ENCODE peak calls at places on chromosomes 1 and 21, in four cellular contexts. Z is cardiac fibroblast, G is mammary epithelial cell, F is thoracic aorta. A is an unnamed sample.

GRCh38 chr21:34908424-34909055 is 140.6 kb downstream of the RUNX1 start:
- DNase-seq in F (no peak), Z (peak), G (no peak), A (no peak)

GRCh38 chr1:53175302-53175913 is 21.2 kb upstream of the CPT2 start:
- DNase-seq in Z (peak), F (no peak), G (no peak), A (no peak)

GRCh38 chr1:161985301-161985825 is 38.3 kb downstream of the OLFML2B start:
- DNase-seq in F (no peak), Z (no peak), G (no peak), A (no peak)

GRCh38 chr1:21880619-21880970 is 56.5 kb downstream of the HSPG2 start:
- DNase-seq in Z (no peak), G (no peak), F (no peak), A (no peak)

GRCh38 chr1:162213281-162213909 is 143.9 kb downstream of the NOS1AP start:
- DNase-seq in G (peak), Z (no peak), F (peak), A (no peak)

GRCh38 chr1:176073524-176074157 is 133.4 kb downstream of the COP1 start:
- DNase-seq in F (peak), Z (peak), G (peak), A (peak)

GRCh38 chr1:44507490-44508396 is 102.7 kb downstream of the RNF220 start:
- DNase-seq in Z (no peak), F (no peak), G (no peak), A (no peak)

GRCh38 chr1:11985851-11986250 is 5.6 kb downstream of the MFN2 start:
- DNase-seq in F (no peak), Z (peak), G (no peak), A (no peak)

GRCh38 chr1:208524920-208525319 is 280.7 kb upstream of the PLXNA2 start:
- DNase-seq in F (no peak), G (no peak), Z (no peak), A (no peak)

GRCh38 chr1:220874201-220874655 is 5.0 kb upstream of the HLX start:
- DNase-seq in Z (peak), G (no peak), F (no peak), A (no peak)

GRCh38 chr21:31557956-31558838 is 101.3 kb upstream of the SOD1 start:
- DNase-seq in Z (no peak), F (no peak), G (peak), A (no peak)

DNA sequence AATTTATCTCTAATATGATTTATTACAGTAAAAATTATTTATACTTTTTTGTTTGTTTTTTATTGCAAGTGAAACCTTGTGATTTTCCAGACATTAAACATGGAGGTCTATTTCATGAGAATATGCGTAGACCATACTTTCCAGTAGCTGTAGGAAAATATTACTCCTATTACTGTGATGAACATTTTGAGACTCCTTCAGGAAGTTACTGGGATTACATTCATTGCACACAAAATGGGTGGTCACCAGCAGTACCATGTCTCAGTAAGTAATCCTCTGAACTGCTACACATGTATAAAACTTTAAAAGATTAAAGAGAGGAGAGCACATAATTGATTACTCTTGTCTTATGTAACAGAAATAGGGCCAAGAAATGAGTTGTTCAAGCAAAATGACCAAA is 4.5 kb downstream of the CFHR3 start:
- DNase-seq in Z (no peak), G (no peak), F (no peak), A (no peak)
- TF ChIP-seq CTCF in Z (no peak), G (no peak), F (no peak), A (no peak)

GRCh38 chr1:155913969-155914757 is 3.0 kb upstream of the RIT1 start:
- DNase-seq in F (no peak), Z (no peak), G (no peak), A (peak)

GRCh38 chr1:155912056-155912536 is 947 bp upstream of the RIT1 start:
- DNase-seq in F (no peak), G (peak), Z (no peak), A (no peak)

GRCh38 chr1:155911156-155912055 is at the start of gene RIT1:
- DNase-seq in Z (peak), F (peak), G (peak), A (no peak)

GRCh38 chr1:155910621-155911121 is 478 bp downstream of the RIT1 start:
- DNase-seq in F (no peak), G (peak), Z (peak), A (no peak)

GRCh38 chr1:155909894-155910293 is 1.3 kb downstream of the RIT1 start:
- DNase-seq in F (no peak), G (peak), Z (peak), A (no peak)
- H3K4me3 ChIP-seq in F (peak), G (peak), Z (no peak), A (peak)

GRCh38 chr21:28235169-28235892 is 757.3 kb downstream of the LTN1 start:
- DNase-seq in F (no peak), G (no peak), Z (no peak), A (no peak)
- TF ChIP-seq CTCF in F (no peak), G (no peak), Z (peak), A (peak)

GRCh38 chr1:33341190-33341589 is 20.3 kb upstream of the A3GALT2 start:
- DNase-seq in Z (no peak), G (no peak), F (no peak), A (no peak)

GRCh38 chr1:33336580-33336979 is 15.7 kb upstream of the A3GALT2 start:
- DNase-seq in G (no peak), F (no peak), Z (no peak), A (no peak)

GRCh38 chr1:33337994-33338494 is 17.1 kb upstream of the A3GALT2 start:
- DNase-seq in G (no peak), Z (peak), F (no peak), A (no peak)

GRCh38 chr1:33339413-33339812 is 18.5 kb upstream of the A3GALT2 start:
- DNase-seq in F (no peak), G (no peak), Z (peak), A (no peak)

GRCh38 chr1:33338495-33339211 is 17.8 kb upstream of the A3GALT2 start:
- DNase-seq in F (no peak), G (peak), Z (peak), A (peak)
- H3K4me3 ChIP-seq in F (peak), G (no peak), Z (no peak), A (peak)

GRCh38 chr1:8886589-8886988 is 8.1 kb upstream of the ENO1 start:
- DNase-seq in G (no peak), F (no peak), Z (no peak), A (no peak)
- TF ChIP-seq CTCF in G (no peak), F (no peak), Z (no peak), A (no peak)

GRCh38 chr1:116511459-116512019 is 59.3 kb downstream of the CD58 start:
- DNase-seq in F (no peak), Z (no peak), G (no peak), A (no peak)
- H3K4me3 ChIP-seq in F (no peak), Z (no peak), G (no peak), A (no peak)

GRCh38 chr21:23398726-23399125 is 2208.6 kb downstream of the MRPL39 start:
- DNase-seq in F (no peak), G (no peak), Z (no peak), A (no peak)

GRCh38 chr21:23394458-23394857 is 2212.8 kb downstream of the MRPL39 start:
- DNase-seq in Z (no peak), G (no peak), F (no peak), A (no peak)
- TF ChIP-seq CTCF in Z (no peak), G (no peak), F (no peak), A (no peak)